ENCODE peak calls at places on chromosomes 16 and 17, in five cellular contexts. One of them, this sample, is unnamed.

GRCh38 chr17:78993981-78994671 is 14.4 kb upstream of the LGALS3BP start:
- DNase-seq in lower lobe of right lung: no peak
- DNase-seq in GM23338: no peak
- DNase-seq in left ventricle myocardium inferior: no peak
- DNase-seq in A549: no peak
- DNase-seq in this sample: no peak

GRCh38 chr17:3891626-3892094 is 1.2 kb downstream of the CAMKK1 start:
- DNase-seq in left ventricle myocardium inferior: no peak
- DNase-seq in lower lobe of right lung: no peak
- DNase-seq in GM23338: peak
- DNase-seq in A549: no peak
- DNase-seq in this sample: no peak

GRCh38 chr16:66129196-66129595 is 237.3 kb upstream of the CDH5 start:
- DNase-seq in left ventricle myocardium inferior: no peak
- DNase-seq in GM23338: no peak
- DNase-seq in A549: no peak
- DNase-seq in lower lobe of right lung: no peak
- DNase-seq in this sample: no peak

GRCh38 chr17:61382796-61383688 is 16.6 kb upstream of the TBX2 start:
- DNase-seq in A549: no peak
- DNase-seq in GM23338: no peak
- DNase-seq in lower lobe of right lung: peak
- DNase-seq in left ventricle myocardium inferior: no peak
- DNase-seq in this sample: no peak

GRCh38 chr17:30520436-30520835 is 43.2 kb downstream of the GOSR1 start:
- DNase-seq in left ventricle myocardium inferior: no peak
- DNase-seq in A549: no peak
- DNase-seq in GM23338: no peak
- DNase-seq in lower lobe of right lung: no peak
- DNase-seq in this sample: no peak

GRCh38 chr17:51948128-51948527 is 210.4 kb downstream of the CA10 start:
- DNase-seq in A549: no peak
- DNase-seq in GM23338: no peak
- DNase-seq in left ventricle myocardium inferior: no peak
- DNase-seq in lower lobe of right lung: no peak
- DNase-seq in this sample: no peak

GRCh38 chr16:19367335-19367734 is 50.3 kb upstream of the TMC5 start:
- DNase-seq in left ventricle myocardium inferior: no peak
- DNase-seq in A549: no peak
- DNase-seq in GM23338: no peak
- DNase-seq in lower lobe of right lung: no peak
- DNase-seq in this sample: no peak

GRCh38 chr17:41367426-41368075 is 2.1 kb downstream of the KRT33B start:
- DNase-seq in A549: no peak
- DNase-seq in lower lobe of right lung: no peak
- DNase-seq in GM23338: no peak
- DNase-seq in left ventricle myocardium inferior: no peak
- DNase-seq in this sample: no peak

GRCh38 chr17:77697480-77698400 is 260.8 kb upstream of the TNRC6C start:
- DNase-seq in lower lobe of right lung: no peak
- DNase-seq in GM23338: no peak
- DNase-seq in left ventricle myocardium inferior: no peak
- DNase-seq in A549: no peak
- DNase-seq in this sample: no peak

GRCh38 chr16:57372372-57373116 is at the start of gene CX3CL1:
- DNase-seq in lower lobe of right lung: peak
- DNase-seq in GM23338: peak
- DNase-seq in left ventricle myocardium inferior: peak
- DNase-seq in A549: no peak
- DNase-seq in this sample: no peak

GRCh38 chr17:55295411-55296170 is 30.8 kb downstream of the HLF start:
- DNase-seq in GM23338: peak
- DNase-seq in left ventricle myocardium inferior: no peak
- DNase-seq in lower lobe of right lung: no peak
- DNase-seq in A549: peak
- DNase-seq in this sample: no peak

GRCh38 chr16:76343761-76344160 is 66.6 kb downstream of the CNTNAP4 start:
- DNase-seq in lower lobe of right lung: no peak
- DNase-seq in A549: no peak
- DNase-seq in GM23338: no peak
- DNase-seq in left ventricle myocardium inferior: no peak
- DNase-seq in this sample: no peak

GRCh38 chr17:50177983-50178834 is 12.4 kb downstream of the SGCA start:
- DNase-seq in lower lobe of right lung: peak
- DNase-seq in GM23338: peak
- DNase-seq in A549: peak
- DNase-seq in left ventricle myocardium inferior: peak
- DNase-seq in this sample: no peak

GRCh38 chr17:79944251-79944812 is 91.3 kb downstream of the TBC1D16 start:
- DNase-seq in lower lobe of right lung: peak
- DNase-seq in GM23338: no peak
- DNase-seq in A549: no peak
- DNase-seq in left ventricle myocardium inferior: peak
- DNase-seq in this sample: no peak

GRCh38 chr17:43834106-43834505 is 1.2 kb upstream of the MPP3 start:
- DNase-seq in GM23338: no peak
- DNase-seq in left ventricle myocardium inferior: no peak
- DNase-seq in lower lobe of right lung: no peak
- DNase-seq in A549: peak
- DNase-seq in this sample: no peak

GRCh38 chr17:15351925-15352324 is 10.5 kb upstream of the TEKT3 start:
- DNase-seq in lower lobe of right lung: no peak
- DNase-seq in A549: peak
- DNase-seq in left ventricle myocardium inferior: no peak
- DNase-seq in GM23338: no peak
- DNase-seq in this sample: no peak

GRCh38 chr17:80026359-80027042 is 9.2 kb downstream of the TBC1D16 start:
- DNase-seq in left ventricle myocardium inferior: no peak
- DNase-seq in A549: no peak
- DNase-seq in GM23338: no peak
- DNase-seq in lower lobe of right lung: no peak
- DNase-seq in this sample: no peak

GRCh38 chr17:48440660-48441059 is 10.6 kb upstream of the SKAP1 start:
- DNase-seq in GM23338: no peak
- DNase-seq in left ventricle myocardium inferior: no peak
- DNase-seq in lower lobe of right lung: no peak
- DNase-seq in A549: no peak
- DNase-seq in this sample: no peak

GRCh38 chr16:52906271-52906670 is 146.4 kb downstream of the CHD9NB start:
- DNase-seq in lower lobe of right lung: no peak
- DNase-seq in GM23338: no peak
- DNase-seq in A549: no peak
- DNase-seq in left ventricle myocardium inferior: no peak
- DNase-seq in this sample: no peak

GRCh38 chr16:29813644-29814562 is 1.9 kb downstream of the PRRT2 start:
- DNase-seq in GM23338: no peak
- DNase-seq in A549: no peak
- DNase-seq in lower lobe of right lung: no peak
- DNase-seq in left ventricle myocardium inferior: no peak
- DNase-seq in this sample: no peak

GRCh38 chr16:80463303-80463702 is 77.5 kb upstream of the DYNLRB2 start:
- DNase-seq in A549: no peak
- DNase-seq in lower lobe of right lung: no peak
- DNase-seq in left ventricle myocardium inferior: no peak
- DNase-seq in GM23338: no peak
- DNase-seq in this sample: no peak

GRCh38 chr17:3535253-3535995 is 22.2 kb downstream of the TRPV3 start:
- DNase-seq in A549: peak
- DNase-seq in left ventricle myocardium inferior: peak
- DNase-seq in lower lobe of right lung: peak
- DNase-seq in GM23338: peak
- DNase-seq in this sample: no peak

GRCh38 chr17:29430275-29430674 is 40.1 kb downstream of the TAOK1 start:
- DNase-seq in lower lobe of right lung: no peak
- DNase-seq in GM23338: no peak
- DNase-seq in A549: no peak
- DNase-seq in left ventricle myocardium inferior: no peak
- DNase-seq in this sample: no peak

GRCh38 chr16:27759301-27759871 is 209.4 kb downstream of the KATNIP start:
- DNase-seq in left ventricle myocardium inferior: no peak
- DNase-seq in GM23338: no peak
- DNase-seq in lower lobe of right lung: peak
- DNase-seq in A549: no peak
- DNase-seq in this sample: no peak

GRCh38 chr17:38751803-38752118 is 780 bp upstream of the PSMB3 start:
- DNase-seq in GM23338: peak
- DNase-seq in lower lobe of right lung: peak
- DNase-seq in left ventricle myocardium inferior: peak
- DNase-seq in A549: peak
- DNase-seq in this sample: no peak

GRCh38 chr16:73058616-73059409 is 10.9 kb upstream of the ZFHX3 start:
- DNase-seq in left ventricle myocardium inferior: peak
- DNase-seq in lower lobe of right lung: peak
- DNase-seq in A549: peak
- DNase-seq in GM23338: peak
- DNase-seq in this sample: no peak

GRCh38 chr17:82445542-82445941 is 5.0 kb downstream of the CYBC1 start:
- DNase-seq in lower lobe of right lung: no peak
- DNase-seq in left ventricle myocardium inferior: no peak
- DNase-seq in A549: no peak
- DNase-seq in GM23338: no peak
- DNase-seq in this sample: no peak

GRCh38 chr17:57713140-57713539 is 32.0 kb downstream of the CCDC182 start:
- DNase-seq in left ventricle myocardium inferior: no peak
- DNase-seq in A549: no peak
- DNase-seq in lower lobe of right lung: no peak
- DNase-seq in GM23338: no peak
- DNase-seq in this sample: no peak

GRCh38 chr16:89917773-89918452 is 749 bp upstream of the MC1R start:
- DNase-seq in GM23338: peak
- DNase-seq in A549: peak
- DNase-seq in left ventricle myocardium inferior: peak
- DNase-seq in lower lobe of right lung: peak
- DNase-seq in this sample: peak

GRCh38 chr17:5097101-5097834 is 14.4 kb downstream of the ZNF232 start:
- DNase-seq in A549: no peak
- DNase-seq in left ventricle myocardium inferior: peak
- DNase-seq in lower lobe of right lung: peak
- DNase-seq in GM23338: peak
- DNase-seq in this sample: no peak
- H3K4me3 ChIP-seq in A549: no peak
- H3K4me3 ChIP-seq in left ventricle myocardium inferior: peak
- H3K4me3 ChIP-seq in lower lobe of right lung: peak
- H3K4me3 ChIP-seq in GM23338: peak
- H3K4me3 ChIP-seq in this sample: no peak

GRCh38 chr16:83397601-83398000 is 410.2 kb upstream of the HSBP1 start:
- DNase-seq in left ventricle myocardium inferior: no peak
- DNase-seq in A549: no peak
- DNase-seq in GM23338: no peak
- DNase-seq in lower lobe of right lung: no peak
- DNase-seq in this sample: no peak

GRCh38 chr16:83402160-83402794 is 405.5 kb upstream of the HSBP1 start:
- DNase-seq in GM23338: peak
- DNase-seq in lower lobe of right lung: no peak
- DNase-seq in A549: no peak
- DNase-seq in left ventricle myocardium inferior: no peak
- DNase-seq in this sample: no peak

GRCh38 chr16:83402969-83403368 is 404.8 kb upstream of the HSBP1 start:
- DNase-seq in GM23338: peak
- DNase-seq in lower lobe of right lung: no peak
- DNase-seq in A549: no peak
- DNase-seq in left ventricle myocardium inferior: no peak
- DNase-seq in this sample: no peak

GRCh38 chr16:83403751-83404150 is 404.0 kb upstream of the HSBP1 start:
- DNase-seq in lower lobe of right lung: no peak
- DNase-seq in GM23338: no peak
- DNase-seq in left ventricle myocardium inferior: no peak
- DNase-seq in A549: no peak
- DNase-seq in this sample: no peak

GRCh38 chr16:83400234-83400633 is 407.5 kb upstream of the HSBP1 start:
- DNase-seq in lower lobe of right lung: no peak
- DNase-seq in GM23338: peak
- DNase-seq in left ventricle myocardium inferior: no peak
- DNase-seq in A549: no peak
- DNase-seq in this sample: no peak
- TF ChIP-seq CTCF in lower lobe of right lung: no peak
- TF ChIP-seq CTCF in GM23338: peak
- TF ChIP-seq CTCF in left ventricle myocardium inferior: no peak
- TF ChIP-seq CTCF in A549: no peak
- TF ChIP-seq CTCF in this sample: no peak

GRCh38 chr17:35097776-35098175 is 21.9 kb downstream of the RAD51D start:
- DNase-seq in A549: no peak
- DNase-seq in lower lobe of right lung: no peak
- DNase-seq in left ventricle myocardium inferior: no peak
- DNase-seq in GM23338: no peak
- DNase-seq in this sample: no peak
- H3K4me3 ChIP-seq in A549: no peak
- H3K4me3 ChIP-seq in lower lobe of right lung: no peak
- H3K4me3 ChIP-seq in left ventricle myocardium inferior: no peak
- H3K4me3 ChIP-seq in GM23338: no peak
- H3K4me3 ChIP-seq in this sample: no peak

GRCh38 chr16:17423195-17423594 is 47.6 kb downstream of the XYLT1 start:
- DNase-seq in GM23338: peak
- DNase-seq in left ventricle myocardium inferior: no peak
- DNase-seq in lower lobe of right lung: no peak
- DNase-seq in A549: no peak
- DNase-seq in this sample: no peak
- TF ChIP-seq CTCF in GM23338: no peak
- TF ChIP-seq CTCF in left ventricle myocardium inferior: no peak
- TF ChIP-seq CTCF in lower lobe of right lung: no peak
- TF ChIP-seq CTCF in A549: no peak
- TF ChIP-seq CTCF in this sample: no peak

DNA sequence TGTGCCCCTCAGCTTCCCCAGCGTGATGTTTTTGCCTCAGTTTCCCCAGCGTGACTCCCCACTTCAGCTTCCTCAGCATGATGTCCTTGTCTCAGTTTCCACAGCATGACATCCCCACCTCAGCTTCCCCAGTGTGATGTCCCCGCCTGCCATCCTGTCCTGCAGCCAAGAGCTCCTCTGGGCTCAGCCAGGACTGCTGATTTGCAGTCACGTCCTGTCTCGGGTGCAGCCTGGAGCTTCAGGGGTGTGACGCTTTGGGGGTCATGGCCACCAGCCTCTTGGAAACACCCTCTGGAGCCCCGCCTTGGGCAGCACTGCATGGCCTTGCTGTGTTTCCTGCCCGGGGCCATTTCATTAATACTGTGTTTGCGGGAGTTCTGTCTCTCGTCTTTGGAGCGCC is 16.5 kb upstream of the NUDT16L1 start:
- DNase-seq in lower lobe of right lung: no peak
- DNase-seq in A549: no peak
- DNase-seq in left ventricle myocardium inferior: peak
- DNase-seq in GM23338: no peak
- DNase-seq in this sample: no peak
- H3K4me3 ChIP-seq in lower lobe of right lung: no peak
- H3K4me3 ChIP-seq in A549: no peak
- H3K4me3 ChIP-seq in left ventricle myocardium inferior: peak
- H3K4me3 ChIP-seq in GM23338: no peak
- H3K4me3 ChIP-seq in this sample: no peak